ENCODE peak calls at places on chromosomes 12 and 14, in seven cellular contexts. Y, H, E, W, L, X and J are unnamed samples.
A peak's percentile ranks its signal among the peaks of the same experiment; 100 is the strongest.

GRCh38 chr12:4910502-4911315 is 1.0 kb downstream of the KCNA1 start:
- DNase-seq in Y (no peak), H (no peak), E (peak; percentile 39), W (no peak), L (no peak), X (no peak), J (no peak)

GRCh38 chr12:121214855-121215745 is 5.2 kb downstream of the P2RX4 start:
- DNase-seq in Y (no peak), H (no peak), E (no peak), W (no peak), L (no peak), X (no peak), J (no peak)

GRCh38 chr12:793037-793436 is 40.7 kb downstream of the WNK1 start:
- DNase-seq in Y (no peak), H (no peak), E (no peak), W (no peak), L (no peak), X (no peak), J (no peak)

GRCh38 chr12:131055596-131056233 is 102.0 kb downstream of the ADGRD1 start:
- DNase-seq in Y (no peak), H (no peak), E (no peak), W (no peak), L (no peak), X (no peak), J (no peak)

GRCh38 chr12:28065889-28066630 is 93.5 kb upstream of the PTHLH start:
- DNase-seq in Y (no peak), H (no peak), E (no peak), W (no peak), L (no peak), X (no peak), J (no peak)

GRCh38 chr14:74988131-74988530 is 14.6 kb upstream of the EIF2B2 start:
- DNase-seq in Y (no peak), H (no peak), E (no peak), W (no peak), L (no peak), X (no peak), J (no peak)

GRCh38 chr12:63955831-63956685 is 111.6 kb downstream of the SRGAP1 start:
- DNase-seq in Y (peak; percentile 76), H (no peak), E (no peak), W (peak; percentile 41), L (peak; percentile 58), X (no peak), J (peak; percentile 24)

GRCh38 chr12:75825686-75826085 is 205.9 kb downstream of the PHLDA1 start:
- DNase-seq in Y (no peak), H (no peak), E (no peak), W (no peak), L (no peak), X (no peak), J (no peak)

GRCh38 chr14:79419571-79420327 is 791.6 kb downstream of the DIO2 start:
- DNase-seq in Y (no peak), H (no peak), E (no peak), W (no peak), L (no peak), X (no peak), J (no peak)

GRCh38 chr12:26369588-26369987 is 174.2 kb downstream of the SSPN start:
- DNase-seq in Y (no peak), H (no peak), E (peak; percentile 21), W (no peak), L (no peak), X (no peak), J (no peak)

GRCh38 chr12:47079365-47079893 is at the start of gene PCED1B:
- DNase-seq in Y (peak; percentile 86), H (peak; percentile 51), E (peak; percentile 74), W (peak; percentile 74), L (no peak), X (peak; percentile 80), J (peak; percentile 67)

GRCh38 chr12:72289633-72290032 is 17.5 kb downstream of the TRHDE start:
- DNase-seq in Y (no peak), H (no peak), E (no peak), W (no peak), L (no peak), X (no peak), J (no peak)

DNA sequence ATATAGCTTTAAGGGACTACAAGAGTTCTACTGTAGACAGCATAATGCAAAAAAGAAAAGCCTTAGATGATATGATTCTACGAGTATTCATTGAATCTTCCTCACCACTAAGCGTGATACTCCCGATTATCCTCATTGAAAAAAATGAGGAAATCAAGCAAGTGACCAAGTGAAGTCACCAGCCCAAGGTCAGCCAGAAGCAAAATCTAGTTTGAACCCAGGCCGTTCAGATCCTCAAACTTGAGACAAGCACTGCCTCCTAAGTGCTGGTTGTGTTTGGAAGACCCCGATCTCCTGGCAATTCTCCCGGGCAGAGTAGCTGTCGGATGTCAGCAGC is 834 bp downstream of the GIT2 start:
- DNase-seq in Y (no peak), H (no peak), E (no peak), W (no peak), L (no peak), X (no peak), J (no peak)
- H3K27ac ChIP-seq in Y (peak overlapping the region; percentile 98), H (peak overlapping the region; percentile 84), E (no peak overlapping the region), W (peak overlapping the region; percentile 64), L (peak overlapping the region; percentile 100), X (peak overlapping the region; percentile 94), J (peak overlapping the region; percentile 54)

GRCh38 chr14:103624860-103625259 is 4.2 kb upstream of the KLC1 start:
- DNase-seq in Y (peak; percentile 80), H (no peak), E (no peak), W (peak; percentile 56), L (no peak), X (peak; percentile 72), J (peak; percentile 33)
- H3K4me3 ChIP-seq in Y (no peak overlapping the region), H (peak overlapping the region; percentile 25), E (no peak overlapping the region), W (no peak overlapping the region), L (no peak overlapping the region), X (no peak overlapping the region), J (no peak overlapping the region)

GRCh38 chr12:124399622-124400021 is 104.7 kb downstream of the RFLNA start:
- DNase-seq in Y (no peak), H (peak; percentile 11), E (peak; percentile 75), W (peak; percentile 67), L (no peak), X (no peak), J (no peak)

GRCh38 chr12:124402281-124403066 is 107.6 kb downstream of the RFLNA start:
- DNase-seq in Y (no peak), H (no peak), E (no peak), W (no peak), L (no peak), X (no peak), J (no peak)

GRCh38 chr12:124403273-124403672 is 108.4 kb downstream of the RFLNA start:
- DNase-seq in Y (no peak), H (no peak), E (no peak), W (peak; percentile 80), L (no peak), X (peak; percentile 67), J (no peak)

GRCh38 chr12:124400124-124400523 is 105.2 kb downstream of the RFLNA start:
- DNase-seq in Y (no peak), H (no peak), E (no peak), W (no peak), L (no peak), X (no peak), J (no peak)

GRCh38 chr12:124401563-124402180 is 106.8 kb downstream of the RFLNA start:
- DNase-seq in Y (no peak), H (no peak), E (no peak), W (peak; percentile 75), L (no peak), X (no peak), J (no peak)
- H3K27ac ChIP-seq in Y (no peak overlapping the region), H (no peak overlapping the region), E (peak overlapping the region; percentile 32), W (peak overlapping the region; percentile 73), L (no peak overlapping the region), X (no peak overlapping the region), J (no peak overlapping the region)

GRCh38 chr12:53752192-53752601 is 418 bp upstream of the CISTR start:
- DNase-seq in Y (no peak), H (no peak), E (no peak), W (no peak), L (no peak), X (no peak), J (no peak)
- H3K4me3 ChIP-seq in Y (peak overlapping the region; percentile 57), H (no peak overlapping the region), E (peak overlapping the region; percentile 76), W (peak overlapping the region; percentile 53), L (no peak overlapping the region), X (peak overlapping the region; percentile 63), J (peak overlapping the region; percentile 26)

GRCh38 chr14:25887251-25887908 is 710.5 kb downstream of the NOVA1 start:
- DNase-seq in Y (no peak), H (no peak), E (no peak), W (no peak), L (no peak), X (no peak), J (no peak)
- H3K27ac ChIP-seq in Y (no peak overlapping the region), H (no peak overlapping the region), E (no peak overlapping the region), W (no peak overlapping the region), L (no peak overlapping the region), X (no peak overlapping the region), J (no peak overlapping the region)

GRCh38 chr12:12902036-12902435 is 10.7 kb downstream of the GPRC5A start:
- DNase-seq in Y (no peak), H (no peak), E (no peak), W (peak; percentile 41), L (no peak), X (no peak), J (no peak)
- H3K4me3 ChIP-seq in Y (no peak overlapping the region), H (no peak overlapping the region), E (no peak overlapping the region), W (no peak overlapping the region), L (no peak overlapping the region), X (no peak overlapping the region), J (no peak overlapping the region)

DNA sequence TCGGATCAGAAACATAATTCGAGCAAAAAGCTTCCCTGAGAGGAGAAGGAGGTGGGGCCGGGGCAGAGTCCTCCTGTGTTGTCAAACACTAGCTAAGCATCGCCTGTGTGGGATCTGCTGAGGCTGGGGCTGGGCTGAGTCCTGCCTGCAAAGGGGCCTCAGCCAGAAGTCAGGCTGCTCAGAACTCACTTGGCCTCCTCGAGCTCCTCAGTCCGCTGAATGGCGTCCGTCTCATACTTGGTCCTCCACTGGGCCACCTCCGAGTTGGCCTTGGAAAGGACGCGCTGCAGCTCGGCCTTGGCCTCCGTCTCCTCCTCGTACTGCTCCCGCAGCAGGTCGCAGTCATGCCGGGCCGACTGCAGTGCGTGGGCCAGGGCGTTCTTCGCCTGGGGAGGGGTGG is 9.9 kb upstream of the MYH6 start:
- DNase-seq in Y (no peak), H (no peak), E (no peak), W (no peak), L (no peak), X (no peak), J (no peak)
- H3K27ac ChIP-seq in Y (no peak overlapping the region), H (no peak overlapping the region), E (no peak overlapping the region), W (no peak overlapping the region), L (no peak overlapping the region), X (peak overlapping the region; percentile 48), J (no peak overlapping the region)